ENCODE peak calls at places on chromosomes 3 and 15, in eight cellular contexts. O, Y, D, A, I, Z, F and X are unnamed samples.

GRCh38 chr3:146598486-146598885 is 6.7 kb downstream of the PLSCR5 start:
- DNase-seq in O (no peak), Y (no peak), D (no peak), A (no peak), I (no peak), Z (peak; percentile 18), F (no peak), X (no peak)

GRCh38 chr3:59644479-59645075 is 594.8 kb upstream of the CFAP20DC start:
- DNase-seq in O (no peak), Y (no peak), D (no peak), A (no peak), I (no peak), Z (no peak), F (no peak), X (no peak)

GRCh38 chr3:10558726-10559125 is 53.3 kb upstream of the ATP2B2 start:
- DNase-seq in O (no peak), Y (no peak), D (no peak), A (no peak), I (no peak), Z (no peak), F (no peak), X (no peak)

GRCh38 chr3:188049890-188050530 is 103.9 kb upstream of the LPP start:
- DNase-seq in O (no peak), Y (no peak), D (no peak), A (no peak), I (no peak), Z (no peak), F (no peak), X (no peak)

GRCh38 chr15:90103669-90104329 is 1.5 kb upstream of the IDH2 start:
- DNase-seq in O (no peak), Y (no peak), D (no peak), A (no peak), I (no peak), Z (no peak), F (peak; percentile 88), X (no peak)

GRCh38 chr15:59401810-59402569 is 29.3 kb upstream of the MYO1E start:
- DNase-seq in O (no peak), Y (no peak), D (no peak), A (no peak), I (no peak), Z (no peak), F (no peak), X (peak; percentile 26)

GRCh38 chr3:30290479-30290878 is 315.9 kb upstream of the TGFBR2 start:
- DNase-seq in O (no peak), Y (no peak), D (no peak), A (no peak), I (no peak), Z (no peak), F (no peak), X (no peak)

GRCh38 chr3:50436063-50436674 is 67.3 kb downstream of the CACNA2D2 start:
- DNase-seq in O (peak; percentile 50), Y (no peak), D (peak; percentile 55), A (peak; percentile 6), I (peak; percentile 35), Z (peak; percentile 17), F (peak; percentile 70), X (peak; percentile 96)

DNA sequence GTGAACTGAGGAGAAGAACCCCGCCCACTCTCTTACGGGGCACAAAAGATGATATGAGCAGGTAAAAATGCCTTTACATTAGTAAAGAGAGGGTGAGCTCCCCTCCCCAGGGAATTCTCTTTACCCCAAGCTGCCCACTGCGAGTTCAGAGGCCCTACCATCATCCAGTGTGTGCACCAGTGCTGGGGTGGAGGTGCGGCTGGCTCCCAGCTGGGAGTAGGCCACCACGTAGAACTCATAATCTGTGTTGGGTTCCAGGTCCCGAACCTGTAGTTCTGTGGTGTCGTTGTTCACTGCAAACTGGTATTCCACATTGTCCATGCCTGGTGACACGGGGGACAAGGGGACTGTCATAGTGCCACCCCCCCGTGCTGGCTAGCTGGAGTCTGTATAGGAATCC is 17.1 kb upstream of the IGDCC3 start:
- DNase-seq in O (no peak), Y (no peak), D (no peak), A (no peak), I (no peak), Z (no peak), F (no peak), X (no peak)
- H3K27me3 ChIP-seq in O (no peaks in the 10 kb centered on the region), Y (peaks cover 38% of the 10 kb centered on the region), D (peaks cover 10% of the 10 kb centered on the region), A (peaks cover 20% of the 10 kb centered on the region), I (peaks cover 20% of the 10 kb centered on the region), Z (no peaks in the 10 kb centered on the region), F (no peaks in the 10 kb centered on the region), X (peaks cover 30% of the 10 kb centered on the region)

GRCh38 chr3:54376440-54376839 is 254.1 kb downstream of the CACNA2D3 start:
- DNase-seq in O (no peak), Y (no peak), D (no peak), A (no peak), I (no peak), Z (no peak), F (no peak), X (no peak)
- H3K36me3 ChIP-seq in O (no peaks in the 10 kb centered on the region), Y (no peaks in the 10 kb centered on the region), D (no peaks in the 10 kb centered on the region), A (no peaks in the 10 kb centered on the region), I (no peaks in the 10 kb centered on the region), Z (no peaks in the 10 kb centered on the region), F (no peaks in the 10 kb centered on the region), X (no peaks in the 10 kb centered on the region)

GRCh38 chr3:95810468-95810867 is 1003.9 kb upstream of the EPHA6 start:
- DNase-seq in O (no peak), Y (no peak), D (no peak), A (no peak), I (no peak), Z (no peak), F (no peak), X (no peak)

GRCh38 chr3:95813261-95813660 is 1001.1 kb upstream of the EPHA6 start:
- DNase-seq in O (no peak), Y (no peak), D (no peak), A (no peak), I (no peak), Z (no peak), F (no peak), X (no peak)

GRCh38 chr3:95815828-95816227 is 998.6 kb upstream of the EPHA6 start:
- DNase-seq in O (no peak), Y (no peak), D (no peak), A (no peak), I (no peak), Z (peak; percentile 11), F (no peak), X (no peak)
- H3K4me3 ChIP-seq in O (no peak overlapping the region), Y (no peak overlapping the region), D (no peak overlapping the region), A (no peak overlapping the region), I (no peak overlapping the region), Z (no peak overlapping the region), F (no peak overlapping the region), X (no peak overlapping the region)

GRCh38 chr15:88802991-88803240 is 320 bp upstream of the ACAN start:
- DNase-seq in O (no peak), Y (no peak), D (no peak), A (no peak), I (no peak), Z (no peak), F (no peak), X (no peak)

GRCh38 chr15:88803241-88803919 is at the start of gene ACAN:
- DNase-seq in O (no peak), Y (no peak), D (no peak), A (no peak), I (no peak), Z (no peak), F (no peak), X (peak; percentile 93)

GRCh38 chr15:88803920-88804247 is 648 bp downstream of the ACAN start:
- DNase-seq in O (no peak), Y (no peak), D (no peak), A (no peak), I (no peak), Z (no peak), F (no peak), X (no peak)

GRCh38 chr15:88804257-88804656 is 1.0 kb downstream of the ACAN start:
- DNase-seq in O (no peak), Y (no peak), D (no peak), A (no peak), I (no peak), Z (no peak), F (no peak), X (peak; percentile 49)

GRCh38 chr15:88802250-88802990 is 816 bp upstream of the ACAN start:
- DNase-seq in O (no peak), Y (no peak), D (no peak), A (no peak), I (no peak), Z (no peak), F (no peak), X (no peak)
- H3K27me3 ChIP-seq in O (no peaks in the 10 kb centered on the region), Y (peaks cover 93% of the 10 kb centered on the region), D (peaks cover 29% of the 10 kb centered on the region), A (peaks cover 41% of the 10 kb centered on the region), I (peaks cover 38% of the 10 kb centered on the region), Z (peaks cover 37% of the 10 kb centered on the region), F (no peaks in the 10 kb centered on the region), X (peaks cover 54% of the 10 kb centered on the region)

GRCh38 chr3:183943739-183944138 is 59.1 kb upstream of the PARL start:
- DNase-seq in O (no peak), Y (no peak), D (no peak), A (no peak), I (no peak), Z (no peak), F (no peak), X (no peak)
- H3K36me3 ChIP-seq in O (no peaks in the 10 kb centered on the region), Y (peaks cover 23% of the 10 kb centered on the region), D (peaks cover 4% of the 10 kb centered on the region), A (peaks cover 6% of the 10 kb centered on the region), I (peaks cover 34% of the 10 kb centered on the region), Z (peaks cover 39% of the 10 kb centered on the region), F (no peaks in the 10 kb centered on the region), X (peaks cover 13% of the 10 kb centered on the region)

GRCh38 chr3:138329127-138329983 is at the start of gene NME9:
- DNase-seq in O (peak; percentile 82), Y (peak; percentile 93), D (peak; percentile 94), A (peak; percentile 71), I (peak; percentile 83), Z (peak; percentile 63), F (peak; percentile 90), X (peak; percentile 97)

GRCh38 chr3:138326866-138327595 is 2.6 kb downstream of the NME9 start:
- DNase-seq in O (no peak), Y (no peak), D (no peak), A (no peak), I (no peak), Z (no peak), F (no peak), X (no peak)

GRCh38 chr3:138329984-138330293 is 288 bp upstream of the NME9 start:
- DNase-seq in O (no peak), Y (no peak), D (no peak), A (no peak), I (no peak), Z (no peak), F (no peak), X (no peak)

GRCh38 chr3:138327831-138328230 is 1.8 kb downstream of the NME9 start:
- DNase-seq in O (no peak), Y (no peak), D (no peak), A (no peak), I (no peak), Z (no peak), F (no peak), X (no peak)

GRCh38 chr3:138328341-138328740 is 1.3 kb downstream of the NME9 start:
- DNase-seq in O (no peak), Y (no peak), D (no peak), A (peak; percentile 22), I (no peak), Z (no peak), F (no peak), X (peak; percentile 44)
- H3K4me3 ChIP-seq in O (no peak overlapping the region), Y (no peak overlapping the region), D (no peak overlapping the region), A (no peak overlapping the region), I (no peak overlapping the region), Z (no peak overlapping the region), F (no peak overlapping the region), X (no peak overlapping the region)

GRCh38 chr3:13197795-13198194 is 124.6 kb upstream of the IQSEC1 start:
- DNase-seq in O (no peak), Y (no peak), D (no peak), A (no peak), I (no peak), Z (no peak), F (no peak), X (no peak)
- H3K27me3 ChIP-seq in O (no peaks in the 10 kb centered on the region), Y (peaks cover 49% of the 10 kb centered on the region), D (no peaks in the 10 kb centered on the region), A (no peaks in the 10 kb centered on the region), I (no peaks in the 10 kb centered on the region), Z (no peaks in the 10 kb centered on the region), F (no peaks in the 10 kb centered on the region), X (no peaks in the 10 kb centered on the region)